ENCODE peak calls at places on chromosomes 16 and 17, in four cellular contexts. One of them, this sample, is unnamed.
A peak's percentile ranks its signal among the peaks of the same experiment; 100 is the strongest.

GRCh38 chr17:67922503-67922902 is 73.8 kb downstream of the C17orf58 start:
- DNase-seq in SJCRH30: no peak
- DNase-seq in right atrium auricular region: no peak
- DNase-seq in A549: no peak
- DNase-seq in this sample: no peak

GRCh38 chr16:24279982-24280381 is 23.8 kb downstream of the CACNG3 start:
- DNase-seq in SJCRH30: no peak
- DNase-seq in right atrium auricular region: no peak
- DNase-seq in A549: no peak
- DNase-seq in this sample: no peak

GRCh38 chr17:31680126-31680525 is 178.9 kb downstream of the COPRS start:
- DNase-seq in SJCRH30: no peak
- DNase-seq in right atrium auricular region: peak; percentile 18
- DNase-seq in A549: no peak
- DNase-seq in this sample: no peak

GRCh38 chr16:2237076-2237551 is 870 bp downstream of the DNASE1L2 start:
- DNase-seq in SJCRH30: no peak
- DNase-seq in right atrium auricular region: no peak
- DNase-seq in A549: no peak
- DNase-seq in this sample: peak; percentile 45

GRCh38 chr16:85675528-85675927 is 13.2 kb downstream of the GINS2 start:
- DNase-seq in SJCRH30: no peak
- DNase-seq in right atrium auricular region: no peak
- DNase-seq in A549: peak; percentile 36
- DNase-seq in this sample: peak; percentile 52

GRCh38 chr16:71626858-71627213 is 852 bp downstream of the MARVELD3 start:
- DNase-seq in SJCRH30: no peak
- DNase-seq in right atrium auricular region: no peak
- DNase-seq in A549: peak; percentile 45
- DNase-seq in this sample: peak; percentile 77

GRCh38 chr16:82915139-82915824 is 288.5 kb downstream of the CDH13 start:
- DNase-seq in SJCRH30: no peak
- DNase-seq in right atrium auricular region: no peak
- DNase-seq in A549: no peak
- DNase-seq in this sample: no peak

GRCh38 chr16:1407749-1408148 is 6.8 kb downstream of the UNKL start:
- DNase-seq in SJCRH30: no peak
- DNase-seq in right atrium auricular region: no peak
- DNase-seq in A549: no peak
- DNase-seq in this sample: no peak

GRCh38 chr17:37701424-37702020 is 43.3 kb downstream of the HNF1B start:
- DNase-seq in SJCRH30: peak; percentile 23
- DNase-seq in right atrium auricular region: no peak
- DNase-seq in A549: peak; percentile 75
- DNase-seq in this sample: peak; percentile 58

GRCh38 chr16:23500212-23500865 is 10.0 kb downstream of the GGA2 start:
- DNase-seq in SJCRH30: no peak
- DNase-seq in right atrium auricular region: no peak
- DNase-seq in A549: no peak
- DNase-seq in this sample: no peak

GRCh38 chr16:49634235-49635008 is 221.5 kb downstream of the ZNF423 start:
- DNase-seq in SJCRH30: no peak
- DNase-seq in right atrium auricular region: peak; percentile 48
- DNase-seq in A549: no peak
- DNase-seq in this sample: peak; percentile 25
- H3K4me3 ChIP-seq in SJCRH30: no peak overlapping the region
- H3K4me3 ChIP-seq in right atrium auricular region: no peak overlapping the region
- H3K4me3 ChIP-seq in A549: no peak overlapping the region
- H3K4me3 ChIP-seq in this sample: no peak overlapping the region

DNA sequence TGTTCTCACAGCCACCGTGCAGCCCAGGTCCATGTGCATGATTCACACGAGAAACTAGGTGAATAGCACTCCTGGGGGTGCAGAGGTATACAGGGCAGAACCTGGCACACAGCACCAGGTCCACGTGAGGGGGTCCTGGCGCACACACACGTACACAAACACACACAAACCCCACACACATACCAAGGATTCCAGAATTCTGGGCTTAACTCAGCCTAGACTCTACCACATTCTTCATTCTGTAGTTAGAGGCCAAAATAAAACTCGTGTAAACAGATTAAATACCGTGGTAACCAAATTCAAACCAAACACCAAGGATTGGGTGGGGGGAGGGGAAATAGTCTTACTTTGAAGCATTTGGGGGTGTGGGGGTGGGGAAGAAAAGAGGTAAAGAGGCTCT is 58.5 kb downstream of the XYLT1 start:
- DNase-seq in SJCRH30: no peak
- DNase-seq in right atrium auricular region: no peak
- DNase-seq in A549: no peak
- DNase-seq in this sample: no peak
- H3K4me1 ChIP-seq in SJCRH30: no peaks in the 10 kb centered on the region
- H3K4me1 ChIP-seq in right atrium auricular region: peaks cover 14% of the 10 kb centered on the region
- H3K4me1 ChIP-seq in A549: no peaks in the 10 kb centered on the region
- H3K4me1 ChIP-seq in this sample: no peaks in the 10 kb centered on the region

DNA sequence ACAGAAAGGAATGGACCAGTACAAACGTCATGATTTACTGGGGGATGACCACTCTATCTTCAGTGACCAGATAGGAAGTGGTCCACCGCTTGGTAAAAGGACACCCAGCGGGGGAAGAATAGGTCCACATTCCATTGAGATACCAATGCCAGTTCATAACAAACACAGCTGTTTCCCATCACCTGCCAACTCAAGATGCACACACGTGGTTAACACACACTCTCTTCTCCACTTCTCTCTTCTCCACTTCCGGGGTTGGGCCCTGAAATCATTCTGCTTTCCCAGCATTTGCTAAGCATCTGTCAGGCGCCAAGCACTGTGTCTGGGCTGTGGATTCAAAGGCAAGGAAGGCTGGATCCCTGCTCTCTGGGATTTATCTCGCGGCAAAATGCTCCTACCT is 175.5 kb downstream of the SLC39A11 start:
- DNase-seq in SJCRH30: peak; percentile 17
- DNase-seq in right atrium auricular region: no peak
- DNase-seq in A549: no peak
- DNase-seq in this sample: no peak
- H3K4me3 ChIP-seq in SJCRH30: no peak overlapping the region
- H3K4me3 ChIP-seq in right atrium auricular region: no peak overlapping the region
- H3K4me3 ChIP-seq in A549: no peak overlapping the region
- H3K4me3 ChIP-seq in this sample: no peak overlapping the region

GRCh38 chr17:50911450-50911849 is 45.3 kb upstream of the TOB1 start:
- DNase-seq in SJCRH30: no peak
- DNase-seq in right atrium auricular region: no peak
- DNase-seq in A549: no peak
- DNase-seq in this sample: no peak
- H3K4me1 ChIP-seq in SJCRH30: peaks cover 8% of the 10 kb centered on the region
- H3K4me1 ChIP-seq in right atrium auricular region: peaks cover 16% of the 10 kb centered on the region
- H3K4me1 ChIP-seq in A549: peaks cover 27% of the 10 kb centered on the region
- H3K4me1 ChIP-seq in this sample: peaks cover 44% of the 10 kb centered on the region

GRCh38 chr16:4089251-4089810 is 26.9 kb downstream of the ADCY9 start:
- DNase-seq in SJCRH30: no peak
- DNase-seq in right atrium auricular region: no peak
- DNase-seq in A549: no peak
- DNase-seq in this sample: no peak

GRCh38 chr16:4090476-4090875 is 25.8 kb downstream of the ADCY9 start:
- DNase-seq in SJCRH30: no peak
- DNase-seq in right atrium auricular region: no peak
- DNase-seq in A549: no peak
- DNase-seq in this sample: no peak

GRCh38 chr16:4087990-4088577 is 28.2 kb downstream of the ADCY9 start:
- DNase-seq in SJCRH30: no peak
- DNase-seq in right atrium auricular region: no peak
- DNase-seq in A549: no peak
- DNase-seq in this sample: no peak

GRCh38 chr16:4091638-4092037 is 24.6 kb downstream of the ADCY9 start:
- DNase-seq in SJCRH30: peak; percentile 65
- DNase-seq in right atrium auricular region: no peak
- DNase-seq in A549: no peak
- DNase-seq in this sample: no peak

DNA sequence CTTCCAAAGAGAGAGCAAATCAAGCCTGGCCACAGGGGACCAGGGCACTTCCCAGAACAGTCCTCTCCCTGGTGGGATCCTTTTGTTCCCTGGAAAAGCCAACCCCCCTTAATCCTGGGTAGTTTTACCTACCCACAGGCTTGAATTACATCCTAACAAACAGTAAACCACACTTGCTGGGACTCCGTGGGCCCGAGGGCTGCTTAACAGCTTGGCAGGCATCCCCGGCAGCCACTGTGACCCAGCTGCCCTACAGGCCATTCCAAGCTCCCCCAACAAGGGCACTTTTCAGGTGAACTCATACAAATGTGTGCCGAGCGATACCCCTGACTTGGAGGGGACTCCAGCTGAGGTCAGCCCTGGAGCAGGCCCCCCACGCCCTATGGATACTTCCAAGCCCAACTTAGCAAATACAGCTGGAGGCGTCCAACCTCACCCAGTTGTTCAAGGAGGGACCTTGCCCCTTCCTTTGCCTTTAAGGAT is 26.4 kb downstream of the ADCY9 start:
- DNase-seq in SJCRH30: peak; percentile 71
- DNase-seq in right atrium auricular region: no peak
- DNase-seq in A549: no peak
- DNase-seq in this sample: no peak
- H3K4me3 ChIP-seq in SJCRH30: no peak overlapping the region
- H3K4me3 ChIP-seq in right atrium auricular region: no peak overlapping the region
- H3K4me3 ChIP-seq in A549: no peak overlapping the region
- H3K4me3 ChIP-seq in this sample: no peak overlapping the region

GRCh38 chr17:7579001-7579838 is at the start of gene CD68:
- DNase-seq in SJCRH30: peak; percentile 43
- DNase-seq in right atrium auricular region: peak; percentile 93
- DNase-seq in A549: peak; percentile 97
- DNase-seq in this sample: peak; percentile 79
- H3K4me1 ChIP-seq in SJCRH30: peaks cover 4% of the 10 kb centered on the region
- H3K4me1 ChIP-seq in right atrium auricular region: peaks cover 65% of the 10 kb centered on the region
- H3K4me1 ChIP-seq in A549: peaks cover 80% of the 10 kb centered on the region
- H3K4me1 ChIP-seq in this sample: peaks cover 20% of the 10 kb centered on the region

DNA sequence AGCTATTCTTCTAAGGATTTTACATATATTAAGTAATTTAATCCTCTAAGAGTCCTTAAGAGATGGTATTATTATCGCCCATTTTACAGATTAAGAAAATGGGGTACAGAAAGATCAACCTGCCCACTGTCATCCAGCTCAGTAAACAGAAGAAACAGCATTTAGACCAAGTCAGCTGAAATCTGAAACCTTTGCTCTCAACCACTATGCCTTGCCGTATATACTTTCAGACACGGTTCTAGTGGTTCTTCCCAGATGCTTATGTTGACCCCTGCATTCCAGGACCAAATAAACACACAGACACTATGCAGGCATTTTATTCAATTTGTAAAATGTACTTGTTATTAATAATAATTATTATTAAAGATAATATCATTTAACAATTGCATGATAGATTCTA is 854.8 kb downstream of the KCNJ2 start:
- DNase-seq in SJCRH30: no peak
- DNase-seq in right atrium auricular region: no peak
- DNase-seq in A549: no peak
- DNase-seq in this sample: no peak
- H3K4me3 ChIP-seq in SJCRH30: no peak overlapping the region
- H3K4me3 ChIP-seq in right atrium auricular region: no peak overlapping the region
- H3K4me3 ChIP-seq in A549: no peak overlapping the region
- H3K4me3 ChIP-seq in this sample: no peak overlapping the region

This sample was measured in Caco-2.